ENCODE peak calls at places on chromosomes 11 and 22, in five cellular contexts. I, B, L, Y and D are unnamed samples.

GRCh38 chr11:2203440-2204259 is 32.0 kb upstream of the TH start:
- DNase-seq in I (no peak), B (peak; percentile 1), L (no peak), Y (peak; percentile 50), D (no peak)

GRCh38 chr11:118113031-118113430 is 26.3 kb upstream of the SMIM35 start:
- DNase-seq in Y (no peak), I (no peak), L (no peak), B (no peak), D (no peak)

GRCh38 chr11:86671386-86672006 is 920 bp downstream of the ME3 start:
- DNase-seq in B (peak; percentile 58), L (no peak), Y (peak; percentile 92), I (peak; percentile 47), D (no peak)

GRCh38 chr11:17845431-17845881 is 110.9 kb downstream of the KCNC1 start:
- DNase-seq in B (no peak), I (no peak), L (peak; percentile 79), Y (no peak), D (peak; percentile 73)

GRCh38 chr22:49617264-49617663 is 210.4 kb downstream of the BRD1 start:
- DNase-seq in B (no peak), Y (no peak), L (no peak), I (no peak), D (no peak)

GRCh38 chr22:19974233-19974861 is 32.7 kb upstream of the TXNRD2 start:
- DNase-seq in I (peak; percentile 92), L (no peak), Y (no peak), B (peak; percentile 64), D (no peak)

GRCh38 chr11:114774599-114775365 is 96.5 kb downstream of the NXPE2 start:
- DNase-seq in Y (no peak), I (peak; percentile 88), B (peak; percentile 12), L (peak; percentile 43), D (no peak)

GRCh38 chr22:33380789-33381530 is 322.8 kb upstream of the SYN3 start:
- DNase-seq in L (peak; percentile 60), I (no peak), B (no peak), Y (no peak), D (peak; percentile 78)

GRCh38 chr11:35160902-35161585 is 22.1 kb downstream of the CD44 start:
- DNase-seq in I (no peak), L (no peak), B (no peak), Y (no peak), D (no peak)

GRCh38 chr22:22408731-22409696 is 99.5 kb downstream of the ZNF280B start:
- DNase-seq in L (no peak), B (peak; percentile 33), Y (no peak), I (peak; percentile 63), D (no peak)

GRCh38 chr11:78656327-78656726 is 81.7 kb upstream of the NARS2 start:
- DNase-seq in L (no peak), B (no peak), Y (no peak), I (no peak), D (no peak)

GRCh38 chr22:31897842-31898241 is 46.5 kb upstream of the YWHAH start:
- DNase-seq in I (no peak), L (no peak), Y (no peak), B (no peak), D (no peak)

GRCh38 chr11:102807921-102808320 is 10.0 kb upstream of the MMP1 start:
- DNase-seq in L (no peak), I (peak; percentile 77), Y (no peak), B (no peak), D (no peak)

GRCh38 chr11:111777094-111778046 is 11.2 kb upstream of the PPP2R1B start:
- DNase-seq in Y (no peak), I (peak; percentile 78), L (peak; percentile 65), B (peak; percentile 65), D (peak; percentile 64)

GRCh38 chr22:25082096-25082495 is 117.6 kb upstream of the CRYBB3 start:
- DNase-seq in L (no peak), B (no peak), I (no peak), Y (no peak), D (no peak)

GRCh38 chr11:61955416-61956135 is 5.4 kb downstream of the BEST1 start:
- DNase-seq in L (no peak), Y (no peak), I (peak; percentile 67), B (no peak), D (no peak)

GRCh38 chr11:78209478-78209877 is 20.8 kb downstream of the USP35 start:
- DNase-seq in I (no peak), B (no peak), L (no peak), Y (peak; percentile 54), D (no peak)

GRCh38 chr11:32056445-32056844 is 34.4 kb upstream of the RCN1 start:
- DNase-seq in Y (no peak), B (no peak), I (no peak), L (peak; percentile 48), D (peak; percentile 64)

GRCh38 chr22:47171441-47172221 is 409.2 kb downstream of the TBC1D22A start:
- DNase-seq in I (no peak), Y (peak; percentile 56), B (peak; percentile 1), L (no peak), D (no peak)

GRCh38 chr11:82718307-82718706 is 15.4 kb downstream of the FAM181B start:
- DNase-seq in L (peak; percentile 34), B (peak; percentile 42), I (peak; percentile 80), Y (no peak), D (no peak)

GRCh38 chr11:86459682-86460460 is 85.2 kb downstream of the CCDC81 start:
- DNase-seq in I (no peak), L (peak; percentile 94), B (peak; percentile 74), Y (no peak), D (peak; percentile 46)

GRCh38 chr11:118243993-118244762 is 8.0 kb downstream of the MPZL3 start:
- DNase-seq in I (no peak), Y (no peak), L (no peak), B (no peak), D (no peak)

GRCh38 chr11:568306-569259 is 7.7 kb upstream of the PHRF1 start:
- DNase-seq in Y (peak; percentile 96), B (peak; percentile 95), L (peak; percentile 51), I (peak; percentile 98), D (peak; percentile 71)

GRCh38 chr11:77111277-77111676 is 8.6 kb downstream of the OMP start:
- DNase-seq in Y (no peak), B (no peak), I (no peak), L (no peak), D (no peak)

GRCh38 chr11:59668188-59668949 is 468 bp downstream of the PATL1 start:
- DNase-seq in I (peak; percentile 94), B (peak; percentile 63), Y (peak; percentile 86), L (no peak), D (no peak)

GRCh38 chr11:132822294-132822693 is 710.0 kb downstream of the OPCML start:
- DNase-seq in I (no peak), L (no peak), B (no peak), Y (no peak), D (no peak)

GRCh38 chr11:1742371-1742770 is 8.0 kb downstream of the IFITM10 start:
- DNase-seq in Y (no peak), I (no peak), L (no peak), B (no peak), D (no peak)

GRCh38 chr11:19573666-19574065 is 139.0 kb upstream of the NAV2 start:
- DNase-seq in Y (no peak), L (no peak), I (no peak), B (peak; percentile 22), D (no peak)

GRCh38 chr22:23806837-23807236 is 20.1 kb downstream of the SMARCB1 start:
- DNase-seq in L (no peak), B (no peak), Y (no peak), I (no peak), D (no peak)

GRCh38 chr22:19565921-19566598 is 41.9 kb upstream of the CLDN5 start:
- DNase-seq in B (no peak), L (no peak), I (no peak), Y (peak; percentile 20), D (no peak)

GRCh38 chr11:134560066-134560465 is 148.0 kb upstream of the B3GAT1 start:
- DNase-seq in B (no peak), Y (peak; percentile 48), I (no peak), L (no peak), D (no peak)

GRCh38 chr11:10134975-10135481 is 159.0 kb downstream of the SBF2 start:
- DNase-seq in B (no peak), I (no peak), Y (no peak), L (no peak), D (no peak)

DNA sequence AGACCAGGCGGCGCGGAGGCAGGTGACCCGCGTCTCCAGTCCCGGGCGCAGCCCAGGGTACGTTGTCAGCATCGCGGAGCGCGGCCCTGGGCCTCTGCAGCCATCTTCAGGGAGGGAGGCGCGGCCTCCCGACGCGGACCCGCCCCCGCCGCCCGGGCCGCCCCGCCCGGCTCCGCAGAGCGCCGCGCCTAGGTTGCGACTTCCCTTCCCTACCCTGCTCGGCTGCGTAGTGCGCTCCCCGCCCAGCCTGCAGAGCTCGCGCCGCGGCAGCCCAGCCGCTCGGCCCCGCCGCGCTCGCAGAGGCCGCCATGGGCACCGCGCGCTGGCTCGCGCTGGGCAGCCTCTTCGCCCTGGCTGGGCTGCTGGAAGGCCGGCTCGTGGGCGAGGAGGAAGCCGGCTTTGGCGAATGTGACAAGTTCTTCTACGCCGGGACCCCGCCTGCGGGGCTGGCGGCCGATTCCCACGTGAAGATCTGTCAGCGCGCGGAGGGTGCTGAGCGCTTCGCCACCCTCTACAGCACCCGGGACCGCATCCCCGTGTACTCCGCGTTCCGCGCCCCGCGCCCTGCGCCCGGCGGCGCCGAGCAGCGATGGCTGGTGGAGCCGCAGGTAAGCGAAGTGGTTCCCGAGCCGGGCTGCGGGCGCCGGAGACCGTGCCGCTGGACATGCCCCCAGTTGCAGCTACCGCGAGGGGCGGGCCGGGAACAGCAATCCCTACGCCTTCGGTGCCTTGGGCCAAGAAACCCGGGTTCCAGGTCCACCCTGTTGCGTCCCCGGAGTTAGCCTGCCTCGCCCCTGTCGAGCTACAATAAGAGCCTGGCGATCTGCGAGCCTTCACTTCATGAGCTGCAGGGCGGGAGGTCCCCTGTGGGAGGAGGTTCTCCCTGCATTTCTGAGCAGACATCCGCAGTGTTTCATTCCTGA is at the start of gene ENDOD1:
- DNase-seq in L (peak; percentile 35), I (peak; percentile 94), Y (peak; percentile 88), B (peak; percentile 84), D (no peak)
- TF ChIP-seq CTCF in L (peak; percentile 20), I (no peak), Y (no peak), B (no peak), D (no peak)

GRCh38 chr11:128603003-128603715 is 15.8 kb upstream of the ETS1 start:
- DNase-seq in Y (no peak), B (no peak), L (no peak), I (no peak), D (no peak)

GRCh38 chr11:128598096-128598495 is 10.7 kb upstream of the ETS1 start:
- DNase-seq in B (no peak), I (no peak), L (no peak), Y (no peak), D (no peak)

GRCh38 chr11:128597209-128597608 is 9.9 kb upstream of the ETS1 start:
- DNase-seq in I (no peak), B (no peak), L (no peak), Y (no peak), D (no peak)

GRCh38 chr11:128598755-128599154 is 11.4 kb upstream of the ETS1 start:
- DNase-seq in Y (no peak), I (no peak), B (no peak), L (no peak), D (no peak)

GRCh38 chr11:128599729-128600128 is 12.4 kb upstream of the ETS1 start:
- DNase-seq in Y (no peak), L (no peak), I (no peak), B (no peak), D (no peak)
- H3K4me3 ChIP-seq in Y (no peak overlapping the region), L (no peak overlapping the region), I (no peak overlapping the region), B (no peak overlapping the region), D (no peak overlapping the region)

GRCh38 chr11:44315947-44316387 is 6.0 kb upstream of the ALX4 start:
- DNase-seq in I (peak; percentile 74), L (no peak), B (no peak), Y (no peak), D (no peak)
- TF ChIP-seq CTCF in I (no peak), L (peak; percentile 19), B (no peak), Y (no peak), D (no peak)

GRCh38 chr22:37904572-37905533 is 1.2 kb upstream of the MICALL1 start:
- DNase-seq in Y (peak; percentile 83), B (peak; percentile 56), I (no peak), L (peak; percentile 88), D (peak; percentile 90)
- H3K4me3 ChIP-seq in Y (no peak overlapping the region), B (no peak overlapping the region), I (no peak overlapping the region), L (peak overlapping the region; percentile 75), D (peak overlapping the region; percentile 43)